ENCODE peak calls at places on chromosomes 7 and 10, in eight cellular contexts. U, D, W, R, X, N, Q and K are unnamed samples.

GRCh38 chr10:89337493-89337892 is 9.7 kb downstream of the IFIT3 start:
- DNase-seq in U (peak; percentile 91), D (no peak), W (peak; percentile 35), R (no peak), X (no peak), N (peak; percentile 68), Q (no peak), K (no peak)

GRCh38 chr7:130875265-130875741 is 141.3 kb upstream of the KLF14 start:
- DNase-seq in U (peak; percentile 62), D (peak; percentile 67), W (no peak), R (peak; percentile 17), X (peak; percentile 59), N (peak; percentile 49), Q (peak; percentile 20), K (peak; percentile 65)

GRCh38 chr7:3722396-3722846 is 421.4 kb downstream of the SDK1 start:
- DNase-seq in U (peak; percentile 8), D (no peak), W (no peak), R (peak; percentile 91), X (no peak), N (no peak), Q (no peak), K (peak; percentile 56)

GRCh38 chr7:95246935-95247370 is 77.4 kb downstream of the PON1 start:
- DNase-seq in U (peak; percentile 82), D (peak; percentile 17), W (no peak), R (peak; percentile 85), X (no peak), N (peak; percentile 83), Q (no peak), K (peak; percentile 76)

GRCh38 chr10:119479532-119479931 is 63.0 kb downstream of the RGS10 start:
- DNase-seq in U (no peak), D (no peak), W (no peak), R (peak; percentile 16), X (no peak), N (no peak), Q (no peak), K (no peak)

GRCh38 chr10:86836044-86836443 is 79.6 kb downstream of the BMPR1A start:
- DNase-seq in U (peak; percentile 11), D (no peak), W (no peak), R (no peak), X (no peak), N (no peak), Q (no peak), K (no peak)

GRCh38 chr7:85025312-85025756 is 161.5 kb downstream of the SEMA3D start:
- DNase-seq in U (peak; percentile 32), D (no peak), W (no peak), R (no peak), X (no peak), N (no peak), Q (no peak), K (no peak)

GRCh38 chr10:96570983-96571964 is 15.5 kb downstream of the TM9SF3 start:
- DNase-seq in U (no peak), D (no peak), W (no peak), R (no peak), X (no peak), N (no peak), Q (no peak), K (no peak)

GRCh38 chr10:33772370-33773331 is 438.2 kb upstream of the NRP1 start:
- DNase-seq in U (peak; percentile 2), D (no peak), W (no peak), R (peak; percentile 83), X (no peak), N (peak; percentile 28), Q (no peak), K (peak; percentile 53)

GRCh38 chr7:12942599-12942998 is 255.2 kb downstream of the ARL4A start:
- DNase-seq in U (peak; percentile 86), D (no peak), W (no peak), R (peak; percentile 5), X (no peak), N (no peak), Q (no peak), K (no peak)

GRCh38 chr10:132866601-132867381 is 75.6 kb downstream of the CFAP46 start:
- DNase-seq in U (no peak), D (no peak), W (no peak), R (no peak), X (no peak), N (no peak), Q (no peak), K (no peak)

GRCh38 chr7:36128448-36129047 is 24.5 kb upstream of the EEPD1 start:
- DNase-seq in U (peak; percentile 92), D (no peak), W (peak; percentile 87), R (peak; percentile 63), X (no peak), N (peak; percentile 95), Q (no peak), K (peak; percentile 60)

GRCh38 chr10:85919358-85920022 is 447.1 kb downstream of the GRID1 start:
- DNase-seq in U (no peak), D (no peak), W (no peak), R (peak; percentile 13), X (no peak), N (no peak), Q (no peak), K (no peak)

GRCh38 chr7:37191797-37192196 is 256.9 kb downstream of the ELMO1 start:
- DNase-seq in U (no peak), D (no peak), W (no peak), R (peak; percentile 56), X (no peak), N (no peak), Q (no peak), K (no peak)

GRCh38 chr10:14325325-14325955 is 5.3 kb downstream of the FRMD4A start:
- DNase-seq in U (peak; percentile 10), D (peak; percentile 32), W (no peak), R (peak; percentile 72), X (no peak), N (peak; percentile 51), Q (peak; percentile 25), K (peak; percentile 80)

GRCh38 chr7:12475362-12476063 is 71.8 kb upstream of the VWDE start:
- DNase-seq in U (peak; percentile 44), D (no peak), W (no peak), R (peak; percentile 57), X (no peak), N (peak; percentile 82), Q (no peak), K (no peak)